ENCODE peak calls at places on chromosomes 2 and 18, in ten cellular contexts. Q is GM23338; G is fibroblast of lung; H is psoas muscle; J is CD8-positive, alpha-beta T cell; U is pancreas; M is mesenchymal stem cell; N is GM23248; B is uterus; X is A549. W is an unnamed sample. For H3K4me1, the result is how much of the 10 kb centered on the place peaks cover.

GRCh38 chr2:46954951-46955571 is 39.5 kb upstream of the MCFD2 start:
- DNase-seq in Q (no peak), G (peak), B (peak), H (peak), M (peak), J (no peak), X (peak), U (no peak), N (peak), W (no peak)

GRCh38 chr2:38539086-38539485 is 63.6 kb downstream of the HNRNPLL start:
- DNase-seq in H (no peak), M (no peak), N (no peak), Q (peak), U (no peak), J (no peak), B (no peak), X (no peak), G (no peak), W (no peak)

GRCh38 chr2:39179974-39180960 is 59.4 kb upstream of the SOS1 start:
- DNase-seq in N (no peak), Q (no peak), M (no peak), X (no peak), U (no peak), B (no peak), G (no peak), H (no peak), J (no peak), W (no peak)

GRCh38 chr2:218406949-218407703 is 7.5 kb downstream of the CTDSP1 start:
- DNase-seq in J (peak), N (peak), H (peak), U (peak), Q (no peak), X (no peak), B (peak), M (peak), G (peak), W (no peak)

GRCh38 chr2:101596346-101596745 is 101.2 kb upstream of the MAP4K4 start:
- DNase-seq in Q (no peak), J (no peak), B (no peak), N (no peak), X (no peak), U (no peak), G (peak), H (no peak), M (no peak), W (no peak)

GRCh38 chr18:62621546-62621945 is 93.8 kb upstream of the PHLPP1 start:
- DNase-seq in H (peak), B (no peak), M (no peak), U (no peak), G (peak), N (peak), X (no peak), J (no peak), Q (no peak), W (no peak)

GRCh38 chr2:15851076-15851693 is 89.2 kb upstream of the MYCN start:
- DNase-seq in H (no peak), J (no peak), U (no peak), X (no peak), N (no peak), Q (no peak), G (no peak), B (no peak), M (no peak), W (no peak)

GRCh38 chr2:139685590-139685989 is 905.4 kb upstream of the NXPH2 start:
- DNase-seq in U (no peak), H (no peak), N (no peak), X (no peak), M (no peak), G (no peak), J (no peak), Q (peak), B (no peak), W (no peak)

GRCh38 chr2:85813211-85813977 is 59.6 kb downstream of the ATOH8 start:
- DNase-seq in J (no peak), H (no peak), M (no peak), Q (no peak), X (no peak), U (no peak), N (no peak), B (no peak), G (no peak), W (no peak)

GRCh38 chr2:231361701-231362588 is 33.6 kb upstream of the B3GNT7 start:
- DNase-seq in N (no peak), J (no peak), Q (no peak), G (no peak), B (no peak), X (no peak), H (no peak), U (no peak), M (no peak), W (peak)

GRCh38 chr18:8385400-8385799 is 223.8 kb upstream of the RAB12 start:
- DNase-seq in M (no peak), J (no peak), G (no peak), B (no peak), N (no peak), H (no peak), Q (no peak), X (no peak), U (no peak), W (no peak)

GRCh38 chr18:75167759-75168211 is 41.2 kb downstream of the PTGR3 start:
- DNase-seq in G (peak), N (peak), Q (no peak), H (no peak), B (no peak), U (no peak), J (no peak), M (no peak), X (no peak), W (no peak)

GRCh38 chr2:223860809-223861738 is 23.7 kb upstream of the AP1S3 start:
- DNase-seq in M (peak), N (peak), Q (no peak), J (no peak), G (peak), H (no peak), X (peak), B (no peak), U (no peak), W (peak)

GRCh38 chr18:69874058-69874457 is 73.6 kb downstream of the CD226 start:
- DNase-seq in J (no peak), B (no peak), H (no peak), N (peak), U (no peak), X (no peak), Q (no peak), G (peak), M (peak), W (no peak)

GRCh38 chr2:132645176-132645575 is 24.8 kb downstream of the LYPD1 start:
- DNase-seq in G (no peak), U (peak), J (no peak), X (no peak), B (no peak), M (no peak), Q (no peak), N (no peak), H (no peak), W (no peak)

GRCh38 chr2:15074751-15075700 is 442.5 kb downstream of the LRATD1 start:
- DNase-seq in M (no peak), J (no peak), B (no peak), X (no peak), N (no peak), Q (no peak), G (peak), H (no peak), U (no peak), W (no peak)

GRCh38 chr18:9992988-9993845 is 79.4 kb downstream of the VAPA start:
- DNase-seq in M (no peak), X (no peak), N (no peak), J (no peak), G (no peak), B (no peak), H (no peak), Q (no peak), U (no peak), W (no peak)

GRCh38 chr18:63148449-63149199 is 170.9 kb downstream of the BCL2 start:
- DNase-seq in N (peak), G (peak), J (no peak), H (peak), Q (no peak), U (no peak), M (peak), X (no peak), B (peak), W (no peak)

GRCh38 chr2:114261366-114261765 is 181.1 kb upstream of the DPP10 start:
- DNase-seq in M (no peak), H (no peak), B (no peak), J (no peak), Q (no peak), U (no peak), G (no peak), X (no peak), N (no peak), W (no peak)

GRCh38 chr18:48955528-48956261 is 4.9 kb upstream of the SMAD7 start:
- DNase-seq in U (peak), X (no peak), H (peak), M (peak), Q (peak), J (no peak), B (peak), N (peak), G (peak), W (no peak)

GRCh38 chr2:118031566-118031965 is 17.7 kb upstream of the CCDC93 start:
- DNase-seq in Q (no peak), B (no peak), H (no peak), X (no peak), J (no peak), G (no peak), U (no peak), M (no peak), N (no peak), W (no peak)

GRCh38 chr2:218343591-218343990 is 13.1 kb upstream of the CATIP start:
- DNase-seq in X (no peak), U (no peak), N (peak), B (no peak), M (peak), H (no peak), J (no peak), G (peak), Q (no peak), W (no peak)

GRCh38 chr18:42508683-42509347 is 553.8 kb downstream of the PIK3C3 start:
- DNase-seq in Q (no peak), N (no peak), H (no peak), G (no peak), M (no peak), J (no peak), U (no peak), X (no peak), B (no peak), W (no peak)

GRCh38 chr18:34114996-34115395 is 109.7 kb downstream of the NOL4 start:
- DNase-seq in J (no peak), G (peak), M (peak), X (no peak), Q (peak), H (no peak), U (no peak), B (no peak), N (no peak), W (no peak)

GRCh38 chr18:76212958-76213357 is 282.1 kb downstream of the ZNF516 start:
- DNase-seq in B (no peak), G (no peak), H (no peak), Q (peak), M (no peak), X (no peak), J (no peak), N (no peak), U (no peak), W (no peak)

GRCh38 chr2:17521621-17522020 is 3.4 kb upstream of the RAD51AP2 start:
- DNase-seq in Q (no peak), M (no peak), B (no peak), X (no peak), J (no peak), H (no peak), N (no peak), G (no peak), U (no peak), W (no peak)

GRCh38 chr2:239313251-239313650 is 87.6 kb downstream of the HDAC4 start:
- DNase-seq in N (no peak), B (no peak), Q (no peak), H (no peak), M (no peak), U (peak), X (no peak), J (peak), G (no peak), W (peak)

GRCh38 chr2:111946294-111947114 is 48.1 kb downstream of the MERTK start:
- DNase-seq in X (peak), U (no peak), G (peak), J (no peak), N (peak), Q (peak), B (no peak), M (peak), H (no peak), W (no peak)

GRCh38 chr2:8694737-8695136 is 12.9 kb downstream of the ID2 start:
- DNase-seq in J (no peak), Q (no peak), U (no peak), H (no peak), G (peak), X (no peak), M (peak), N (peak), B (no peak), W (no peak)

GRCh38 chr2:145066795-145067194 is 546.9 kb upstream of the ZEB2 start:
- DNase-seq in Q (no peak), N (peak), G (no peak), B (no peak), J (no peak), U (no peak), H (peak), X (no peak), M (no peak), W (no peak)

GRCh38 chr18:79515944-79516351 is 120.2 kb downstream of the NFATC1 start:
- DNase-seq in B (no peak), U (no peak), Q (no peak), H (no peak), G (no peak), N (no peak), J (peak), M (no peak), X (no peak), W (peak)

GRCh38 chr2:189608799-189609422 is 28.3 kb upstream of the SLC40A1 start:
- DNase-seq in Q (no peak), X (no peak), B (no peak), U (no peak), G (peak), N (peak), H (no peak), M (no peak), J (no peak), W (no peak)

GRCh38 chr18:45482286-45482685 is 133.0 kb upstream of the SLC14A2 start:
- DNase-seq in B (no peak), H (no peak), G (peak), N (peak), J (no peak), M (no peak), U (no peak), Q (no peak), X (no peak), W (no peak)

GRCh38 chr2:86186431-86186830 is 8.8 kb downstream of the IMMT start:
- DNase-seq in J (no peak), G (no peak), X (no peak), M (no peak), B (no peak), Q (no peak), N (no peak), U (no peak), H (no peak), W (no peak)

GRCh38 chr2:20196053-20196880 is 28.7 kb downstream of the SDC1 start:
- DNase-seq in U (peak), H (no peak), M (no peak), Q (no peak), J (no peak), G (no peak), N (no peak), X (no peak), B (no peak), W (no peak)

GRCh38 chr2:168480825-168481585 is 24.9 kb downstream of the CERS6 start:
- DNase-seq in J (no peak), X (no peak), H (no peak), B (no peak), N (no peak), Q (no peak), G (no peak), M (no peak), U (no peak), W (no peak)

GRCh38 chr2:51505533-51505932 is 473.6 kb upstream of the NRXN1 start:
- DNase-seq in H (no peak), Q (peak), N (no peak), M (no peak), U (no peak), X (no peak), B (no peak), J (no peak), G (no peak), W (no peak)

GRCh38 chr18:60099709-60100108 is 199.9 kb downstream of the PMAIP1 start:
- DNase-seq in G (no peak), N (no peak), Q (no peak), B (no peak), X (no peak), U (no peak), M (no peak), H (no peak), J (no peak), W (no peak)

GRCh38 chr2:68837861-68838341 is 33.3 kb downstream of the BMP10 start:
- DNase-seq in U (no peak), B (no peak), J (no peak), X (no peak), N (peak), M (no peak), G (peak), Q (no peak), H (no peak), W (no peak)

GRCh38 chr2:195494452-195494851 is 162.6 kb upstream of the SLC39A10 start:
- DNase-seq in N (peak), J (no peak), Q (no peak), M (no peak), U (no peak), B (no peak), H (no peak), G (no peak), X (no peak), W (no peak)

GRCh38 chr2:195498176-195498575 is 158.8 kb upstream of the SLC39A10 start:
- DNase-seq in M (peak), G (peak), J (peak), X (no peak), H (no peak), Q (peak), B (no peak), U (no peak), N (peak), W (no peak)

GRCh38 chr2:195496991-195497390 is 160.0 kb upstream of the SLC39A10 start:
- DNase-seq in X (no peak), B (no peak), N (no peak), H (no peak), U (no peak), M (no peak), Q (no peak), G (no peak), J (no peak), W (no peak)

GRCh38 chr2:195495356-195495755 is 161.7 kb upstream of the SLC39A10 start:
- DNase-seq in M (no peak), J (no peak), G (no peak), N (no peak), U (no peak), X (no peak), Q (no peak), H (no peak), B (no peak), W (no peak)

DNA sequence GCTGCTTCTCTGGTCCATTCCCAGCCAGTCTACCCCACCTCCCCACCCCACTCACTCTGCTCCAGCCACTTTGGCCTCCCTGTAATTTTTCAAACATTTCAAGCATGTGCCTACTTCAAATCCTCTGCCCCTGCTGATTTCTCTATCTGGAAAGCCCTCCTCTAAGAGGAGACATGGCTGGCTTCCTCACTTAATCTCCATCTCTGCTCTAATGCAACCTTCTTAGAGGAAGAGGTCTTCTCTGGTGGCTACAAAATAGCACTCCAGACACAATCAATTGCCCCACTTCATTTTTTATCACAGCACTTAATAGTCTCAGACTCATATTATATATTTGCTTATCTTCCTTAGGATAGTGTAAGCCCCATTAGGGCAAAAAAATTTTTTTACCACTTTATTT is 161.1 kb upstream of the SLC39A10 start:
- DNase-seq in G (peak), U (no peak), M (no peak), N (no peak), X (no peak), H (no peak), Q (no peak), J (no peak), B (no peak), W (no peak)
- H3K27ac ChIP-seq in G (no peak), U (no peak), M (no peak), N (no peak), X (peak), H (no peak), Q (no peak), J (no peak), B (no peak), W (no peak)

DNA sequence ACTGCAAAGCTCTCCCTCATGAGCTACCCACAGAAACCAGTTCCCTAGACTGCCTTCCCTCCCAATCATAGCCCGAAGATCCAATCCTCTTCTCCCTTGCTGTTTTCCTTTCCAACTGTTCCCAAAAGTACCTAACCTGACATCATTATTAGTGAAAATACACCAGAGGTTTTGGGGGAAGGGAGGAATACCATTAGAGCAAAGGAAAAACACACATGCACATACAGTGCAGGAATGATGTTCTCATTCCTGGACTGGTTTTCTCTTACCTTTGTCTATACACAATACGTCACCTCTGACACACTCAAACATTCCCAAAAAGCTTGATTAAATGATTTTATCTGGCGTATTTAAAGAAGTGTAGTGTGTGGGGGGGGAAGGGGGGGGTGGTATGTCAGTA is 46.2 kb downstream of the IKZF2 start:
- DNase-seq in J (no peak), M (no peak), X (no peak), Q (no peak), U (no peak), H (no peak), G (no peak), B (no peak), N (no peak), W (no peak)
- H3K4me1 ChIP-seq in J (under half), M (under half), X (under half), Q (under half), U (under half), H (half or more), G (under half), B (under half), N (under half), W (under half)

DNA sequence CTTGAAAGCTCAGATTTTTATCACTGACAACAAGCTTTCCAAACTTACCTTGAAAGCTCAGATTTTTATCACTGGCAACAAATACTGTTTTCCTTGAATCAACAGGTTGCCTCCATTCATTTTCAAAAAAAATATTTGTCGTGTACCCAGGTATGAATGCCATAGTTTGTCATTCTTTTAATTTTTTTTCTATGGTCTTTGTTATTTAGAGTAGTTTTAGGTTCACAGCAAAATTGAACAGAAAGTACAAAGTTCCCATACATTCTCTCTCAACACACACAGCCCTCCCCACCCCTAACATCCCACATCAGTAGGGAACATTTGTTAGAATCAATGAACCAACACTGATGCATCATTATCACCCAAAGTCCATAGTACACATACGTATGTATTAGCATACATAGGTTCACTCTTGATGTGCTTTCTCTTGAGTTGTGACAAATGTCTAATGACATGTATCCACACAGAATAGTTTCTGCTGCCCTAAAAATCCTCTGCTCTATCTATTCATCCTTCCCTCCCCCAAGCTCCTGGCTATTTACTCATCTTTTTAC is 25.9 kb downstream of the WDR33 start:
- DNase-seq in N (no peak), J (no peak), G (no peak), X (no peak), H (no peak), B (no peak), M (no peak), U (no peak), Q (no peak), W (no peak)
- H3K27ac ChIP-seq in N (no peak), J (no peak), G (no peak), X (no peak), H (no peak), B (no peak), M (no peak), U (no peak), Q (no peak), W (no peak)

GRCh38 chr2:71070294-71071025 is 2.0 kb downstream of the NAGK start:
- DNase-seq in X (peak), B (no peak), M (peak), Q (peak), U (no peak), H (no peak), J (no peak), N (peak), G (peak), W (no peak)
- H3K4me1 ChIP-seq in X (under half), B (under half), M (under half), Q (under half), U (under half), H (under half), J (under half), N (under half), G (under half), W (under half)